ENCODE peak calls at places on chromosomes 5 and 9, in seven cellular contexts. M is naive thymus-derived CD4-positive, alpha-beta T cell; C is mammary epithelial cell; D is adipocyte; E is WTC11; I is endodermal cell; B is AG09319. Z is an unnamed sample.

GRCh38 chr9:113868501-113868900 is 7.6 kb upstream of the ZNF618 start:
- DNase-seq in M (no peak), C (no peak), D (peak), E (no peak), I (no peak), B (no peak), Z (peak)

GRCh38 chr9:98783518-98784226 is 12.7 kb downstream of the ANKS6 start:
- DNase-seq in M (no peak), C (no peak), D (no peak), E (no peak), I (no peak), B (no peak), Z (no peak)

GRCh38 chr5:174288436-174288835 is 242.9 kb downstream of the NSG2 start:
- DNase-seq in M (no peak), C (no peak), D (no peak), E (no peak), I (no peak), B (no peak), Z (no peak)

GRCh38 chr5:81393783-81394718 is at the start of gene ACOT12:
- DNase-seq in M (no peak), C (no peak), D (peak), E (peak), I (peak), B (no peak), Z (peak)

GRCh38 chr9:14087576-14087975 is 226.4 kb downstream of the NFIB start:
- DNase-seq in M (no peak), C (no peak), D (no peak), E (no peak), I (no peak), B (no peak), Z (no peak)

GRCh38 chr5:60604771-60605170 is 95.2 kb downstream of the DEPDC1B start:
- DNase-seq in M (no peak), C (no peak), D (no peak), E (no peak), I (no peak), B (no peak), Z (peak)

GRCh38 chr5:83726912-83727311 is 6.3 kb upstream of the HAPLN1 start:
- DNase-seq in M (no peak), C (no peak), D (peak), E (no peak), I (no peak), B (no peak), Z (no peak)

GRCh38 chr5:142748568-142749249 is 21.5 kb upstream of the ARHGAP26 start:
- DNase-seq in M (peak), C (peak), D (no peak), E (peak), I (peak), B (no peak), Z (no peak)

GRCh38 chr5:91742504-91742903 is 359.4 kb upstream of the ARRDC3 start:
- DNase-seq in M (no peak), C (no peak), D (no peak), E (no peak), I (no peak), B (no peak), Z (no peak)

GRCh38 chr9:13095056-13095455 is 184.4 kb downstream of the MPDZ start:
- DNase-seq in M (no peak), C (no peak), D (no peak), E (no peak), I (no peak), B (no peak), Z (no peak)

GRCh38 chr5:124162782-124163532 is 583.5 kb downstream of the ZNF608 start:
- DNase-seq in M (peak), C (peak), D (peak), E (no peak), I (no peak), B (no peak), Z (no peak)

GRCh38 chr5:174901336-174901735 is 177.0 kb downstream of the MSX2 start:
- DNase-seq in M (no peak), C (no peak), D (no peak), E (no peak), I (no peak), B (no peak), Z (no peak)

GRCh38 chr5:72954389-72954788 is 1.5 kb upstream of the FCHO2 start:
- DNase-seq in M (no peak), C (no peak), D (no peak), E (no peak), I (no peak), B (no peak), Z (no peak)

GRCh38 chr5:14806452-14806851 is 65.1 kb downstream of the ANKH start:
- DNase-seq in M (no peak), C (no peak), D (no peak), E (no peak), I (peak), B (peak), Z (peak)

GRCh38 chr5:91224969-91225368 is 158.1 kb downstream of the ARRDC3 start:
- DNase-seq in M (no peak), C (peak), D (no peak), E (no peak), I (no peak), B (no peak), Z (no peak)

Z was measured in fibroblast of gingiva.